ENCODE peak calls at places on chromosome 4, in nine cellular contexts. J, F, K, U, C, H, S, B and Y are unnamed samples.

GRCh38 chr4:288891-289290 is 16.4 kb downstream of the ZNF732 start:
- DNase-seq in J (no peak), F (no peak), K (no peak), U (no peak), C (no peak), H (no peak), S (no peak), B (no peak), Y (no peak)

GRCh38 chr4:3342182-3342854 is 49.5 kb downstream of the RGS12 start:
- DNase-seq in J (no peak), F (no peak), K (no peak), U (no peak), C (no peak), H (peak; percentile 50), S (peak; percentile 37), B (no peak), Y (no peak)

GRCh38 chr4:154560824-154561231 is 2.0 kb upstream of the FGB start:
- DNase-seq in J (no peak), F (no peak), K (no peak), U (no peak), C (no peak), H (no peak), S (no peak), B (no peak), Y (no peak)

GRCh38 chr4:175536852-175537453 is 275.1 kb downstream of the GPM6A start:
- DNase-seq in J (no peak), F (no peak), K (no peak), U (no peak), C (no peak), H (peak; percentile 69), S (no peak), B (peak; percentile 71), Y (no peak)

GRCh38 chr4:44662623-44663006 is 11.2 kb upstream of the YIPF7 start:
- DNase-seq in J (no peak), F (no peak), K (no peak), U (no peak), C (no peak), H (no peak), S (no peak), B (no peak), Y (no peak)

GRCh38 chr4:151426513-151426912 is 17.5 kb downstream of the FHIP1A start:
- DNase-seq in J (no peak), F (no peak), K (no peak), U (no peak), C (no peak), H (no peak), S (no peak), B (no peak), Y (no peak)

GRCh38 chr4:2243682-2244380 is 1.9 kb upstream of the HAUS3 start:
- DNase-seq in J (peak; percentile 74), F (peak; percentile 71), K (peak; percentile 67), U (peak; percentile 30), C (peak; percentile 67), H (peak; percentile 52), S (no peak), B (peak; percentile 51), Y (peak; percentile 69)

GRCh38 chr4:139656614-139657486 is 8.8 kb upstream of the MGST2 start:
- DNase-seq in J (peak; percentile 63), F (peak; percentile 66), K (peak; percentile 69), U (peak; percentile 75), C (peak; percentile 76), H (peak; percentile 91), S (peak; percentile 44), B (peak; percentile 77), Y (peak; percentile 41)

GRCh38 chr4:26132858-26133257 is 188.0 kb upstream of the RBPJ start:
- DNase-seq in J (no peak), F (no peak), K (no peak), U (no peak), C (no peak), H (no peak), S (no peak), B (no peak), Y (no peak)
- TF ChIP-seq CTCF in J (no peak), F (no peak), K (no peak), U (no peak), C (no peak), H (no peak), S (no peak), B (no peak), Y (no peak)

GRCh38 chr4:112426416-112426815 is 89.6 kb downstream of the NEUROG2 start:
- DNase-seq in J (no peak), F (no peak), K (no peak), U (no peak), C (no peak), H (no peak), S (no peak), B (no peak), Y (no peak)

GRCh38 chr4:112421911-112422310 is 94.1 kb downstream of the NEUROG2 start:
- DNase-seq in J (no peak), F (no peak), K (no peak), U (no peak), C (no peak), H (no peak), S (no peak), B (no peak), Y (no peak)

GRCh38 chr4:112422644-112423043 is 93.3 kb downstream of the NEUROG2 start:
- DNase-seq in J (no peak), F (no peak), K (no peak), U (no peak), C (no peak), H (no peak), S (no peak), B (no peak), Y (no peak)

GRCh38 chr4:112425823-112426222 is 90.2 kb downstream of the NEUROG2 start:
- DNase-seq in J (no peak), F (no peak), K (no peak), U (no peak), C (no peak), H (no peak), S (no peak), B (no peak), Y (no peak)

DNA sequence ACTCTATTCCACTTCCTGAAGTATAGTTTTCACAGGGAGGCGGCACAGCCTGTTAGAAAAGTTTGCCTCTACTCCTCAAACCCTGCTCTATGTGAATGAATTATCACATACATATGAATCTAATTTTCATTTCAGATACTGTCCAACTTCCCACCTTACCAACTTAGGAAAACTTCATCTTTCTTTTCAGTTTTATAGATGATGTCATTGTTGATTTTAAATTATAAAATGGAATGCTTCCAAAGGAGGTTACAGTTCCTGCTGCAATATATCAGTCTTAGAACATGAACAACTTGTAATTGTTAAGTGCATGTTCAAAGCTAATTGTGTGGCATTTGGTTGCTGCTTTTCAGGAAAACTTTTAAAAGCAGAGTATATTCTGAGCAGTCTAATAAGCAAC is 92.4 kb downstream of the NEUROG2 start:
- DNase-seq in J (no peak), F (no peak), K (no peak), U (no peak), C (no peak), H (no peak), S (no peak), B (no peak), Y (no peak)
- H3K36me3 ChIP-seq in J (no peaks in the 10 kb centered on the region), F (no peaks in the 10 kb centered on the region), K (no peaks in the 10 kb centered on the region), U (no peaks in the 10 kb centered on the region), C (no peaks in the 10 kb centered on the region), H (no peaks in the 10 kb centered on the region), S (no peaks in the 10 kb centered on the region), B (no peaks in the 10 kb centered on the region), Y (peaks cover 2% of the 10 kb centered on the region)

GRCh38 chr4:142566243-142566642 is 279.9 kb downstream of the INPP4B start:
- DNase-seq in J (no peak), F (no peak), K (no peak), U (no peak), C (no peak), H (no peak), S (no peak), B (no peak), Y (no peak)

GRCh38 chr4:142565771-142566170 is 280.3 kb downstream of the INPP4B start:
- DNase-seq in J (no peak), F (no peak), K (no peak), U (no peak), C (no peak), H (no peak), S (no peak), B (no peak), Y (no peak)

GRCh38 chr4:142567199-142567598 is 278.9 kb downstream of the INPP4B start:
- DNase-seq in J (no peak), F (no peak), K (no peak), U (no peak), C (no peak), H (peak; percentile 40), S (peak; percentile 10), B (no peak), Y (no peak)

GRCh38 chr4:142566780-142567179 is 279.3 kb downstream of the INPP4B start:
- DNase-seq in J (no peak), F (no peak), K (no peak), U (no peak), C (no peak), H (no peak), S (no peak), B (no peak), Y (no peak)

DNA sequence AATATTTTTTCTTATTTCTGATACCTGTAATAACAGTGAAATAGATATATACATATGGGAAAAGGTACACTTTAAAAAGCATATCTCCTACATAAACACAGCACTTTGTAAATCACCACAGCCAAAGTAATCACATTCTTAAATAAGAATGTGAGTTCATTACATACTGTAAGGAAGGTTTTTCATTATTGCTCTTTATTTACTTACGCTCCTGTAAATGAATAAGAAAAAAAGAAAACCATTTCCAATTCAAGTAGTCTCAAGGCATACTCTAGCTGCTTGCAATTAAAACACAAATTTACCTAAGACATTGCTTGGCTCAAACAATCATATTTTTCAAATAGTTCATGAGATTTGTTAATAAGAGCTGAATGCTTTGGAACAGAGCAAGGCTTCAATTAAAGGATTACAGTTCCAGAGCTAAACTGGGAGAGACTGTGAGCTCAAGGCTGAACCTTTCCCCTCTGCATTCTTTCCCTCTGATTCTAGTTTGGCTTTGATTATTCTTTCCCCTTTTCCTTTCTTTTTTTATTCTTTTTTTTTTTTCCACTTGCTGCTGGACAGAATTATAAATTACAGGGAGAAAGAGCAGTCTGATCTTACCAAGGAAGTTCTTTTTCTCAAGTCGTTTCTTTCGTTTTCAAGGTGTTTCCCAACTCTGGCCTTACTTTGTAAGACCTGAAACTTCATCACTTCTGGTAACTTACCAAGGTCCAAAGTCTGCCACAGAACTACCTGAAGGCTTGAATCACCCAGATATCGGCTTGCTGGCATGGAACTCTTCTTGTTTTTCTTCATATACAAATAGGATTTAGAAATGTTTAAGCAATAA is 278.3 kb downstream of the INPP4B start:
- DNase-seq in J (no peak), F (no peak), K (no peak), U (peak; percentile 67), C (no peak), H (peak; percentile 60), S (no peak), B (peak; percentile 85), Y (no peak)
- H3K4me3 ChIP-seq in J (no peak overlapping the region), F (no peak overlapping the region), K (no peak overlapping the region), U (no peak overlapping the region), C (no peak overlapping the region), H (peak overlapping the region; percentile 0), S (no peak overlapping the region), B (no peak overlapping the region), Y (no peak overlapping the region)

GRCh38 chr4:62898115-62898514 is 1511.1 kb downstream of the TECRL start:
- DNase-seq in J (peak; percentile 36), F (no peak), K (no peak), U (no peak), C (no peak), H (no peak), S (no peak), B (no peak), Y (no peak)

GRCh38 chr4:62901101-62901500 is 1508.1 kb downstream of the TECRL start:
- DNase-seq in J (no peak), F (no peak), K (no peak), U (no peak), C (no peak), H (no peak), S (no peak), B (no peak), Y (no peak)

GRCh38 chr4:62899607-62900364 is 1509.5 kb downstream of the TECRL start:
- DNase-seq in J (no peak), F (no peak), K (no peak), U (no peak), C (no peak), H (no peak), S (no peak), B (no peak), Y (no peak)

DNA sequence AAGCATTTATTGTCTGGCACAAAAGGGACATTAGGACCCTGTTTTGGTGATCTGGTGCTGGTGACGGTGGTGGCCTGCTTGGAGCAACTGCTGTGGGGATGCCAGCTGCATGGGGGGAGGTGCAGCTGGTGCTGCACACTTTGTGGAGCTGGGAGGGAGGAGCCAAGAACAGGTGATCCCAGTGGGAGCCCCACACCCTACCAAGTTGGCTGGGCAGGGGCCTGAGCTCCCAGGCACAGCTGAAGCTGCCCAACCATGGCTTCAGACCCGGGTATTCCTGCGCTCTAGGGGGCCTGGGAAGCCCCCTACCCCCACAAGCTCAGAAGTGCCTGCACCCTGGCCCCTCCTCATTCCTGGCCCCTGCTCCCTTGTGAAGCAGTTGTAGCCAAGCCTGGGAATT is 1512.5 kb downstream of the TECRL start:
- DNase-seq in J (no peak), F (no peak), K (no peak), U (no peak), C (no peak), H (no peak), S (no peak), B (no peak), Y (no peak)
- TF ChIP-seq CTCF in J (no peak), F (no peak), K (no peak), U (no peak), C (no peak), H (no peak), S (no peak), B (no peak), Y (no peak)